ENCODE peak calls at places on chromosomes 13 and 19, in six cellular contexts. S is IMR-90, R is astrocyte of the spinal cord, G is fibroblast of lung, X is HCT116, B is PC-3. J is an unnamed sample.

GRCh38 chr19:28009696-28010095 is 1203.3 kb downstream of the UQCRFS1 start:
- DNase-seq in R (peak; percentile 28), B (no peak), G (no peak), X (no peak), S (no peak), J (no peak)

GRCh38 chr13:26310003-26310402 is 56.1 kb downstream of the CDK8 start:
- DNase-seq in G (no peak), X (no peak), B (no peak), S (no peak), R (no peak), J (no peak)

GRCh38 chr19:11737964-11738745 is 591 bp downstream of the ZNF823 start:
- DNase-seq in S (peak; percentile 12), G (peak; percentile 12), R (peak; percentile 2), X (no peak), B (peak; percentile 65), J (no peak)

GRCh38 chr19:18776736-18777135 is 14.4 kb downstream of the COMP start:
- DNase-seq in B (peak; percentile 54), R (no peak), G (no peak), X (no peak), S (peak; percentile 57), J (no peak)

GRCh38 chr19:5804516-5805464 is at the start of gene NRTN:
- DNase-seq in B (peak; percentile 57), X (no peak), G (no peak), R (no peak), S (no peak), J (no peak)

GRCh38 chr13:20128459-20128927 is 32.4 kb downstream of the GJA3 start:
- DNase-seq in G (no peak), R (no peak), X (no peak), B (peak; percentile 50), S (no peak), J (no peak)

GRCh38 chr19:989381-990081 is 5.4 kb downstream of the WDR18 start:
- DNase-seq in R (no peak), B (no peak), X (no peak), G (no peak), S (no peak), J (no peak)

GRCh38 chr19:10612515-10613119 is 12.7 kb upstream of the SLC44A2 start:
- DNase-seq in X (no peak), S (no peak), B (no peak), G (peak; percentile 19), R (no peak), J (no peak)

GRCh38 chr19:14081797-14082674 is 3.5 kb downstream of the C19orf67 start:
- DNase-seq in R (no peak), G (no peak), S (peak; percentile 27), B (peak; percentile 17), X (no peak), J (no peak)

GRCh38 chr19:49120868-49121267 is 1.5 kb downstream of the PPFIA3 start:
- DNase-seq in B (no peak), R (no peak), S (no peak), G (no peak), X (no peak), J (no peak)

GRCh38 chr19:45842198-45842597 is 20.7 kb downstream of the SYMPK start:
- DNase-seq in B (no peak), X (no peak), S (no peak), R (no peak), G (no peak), J (no peak)

GRCh38 chr13:97076898-97077297 is 82.6 kb upstream of the OXGR1 start:
- DNase-seq in X (no peak), B (no peak), G (peak; percentile 15), S (no peak), R (no peak), J (no peak)

GRCh38 chr13:97074618-97075017 is 80.3 kb upstream of the OXGR1 start:
- DNase-seq in G (no peak), X (no peak), S (no peak), R (no peak), B (no peak), J (no peak)

DNA sequence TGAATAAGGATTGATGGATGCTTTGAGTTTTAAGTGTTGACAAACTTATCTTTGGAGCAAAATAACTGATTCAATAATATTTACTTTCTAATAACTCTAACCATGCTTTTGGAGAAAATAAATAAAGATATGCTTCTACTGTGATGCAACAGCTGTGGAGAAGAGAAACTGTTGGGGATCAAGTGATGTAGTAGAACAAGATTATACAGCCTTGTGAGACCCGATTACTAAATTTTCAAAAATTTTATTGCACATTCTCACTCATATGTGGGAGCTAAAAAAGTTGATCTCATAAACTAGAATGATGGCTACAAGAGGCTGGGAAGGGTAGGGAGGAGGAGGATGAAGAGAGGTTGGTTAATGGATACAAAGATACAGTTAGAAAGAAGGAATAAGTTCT is 85.5 kb upstream of the OXGR1 start:
- DNase-seq in B (no peak), X (no peak), R (no peak), S (no peak), G (no peak), J (no peak)
- TF ChIP-seq CTCF in B (no peak), X (no peak), R (no peak), S (no peak), G (no peak), J (no peak)

DNA sequence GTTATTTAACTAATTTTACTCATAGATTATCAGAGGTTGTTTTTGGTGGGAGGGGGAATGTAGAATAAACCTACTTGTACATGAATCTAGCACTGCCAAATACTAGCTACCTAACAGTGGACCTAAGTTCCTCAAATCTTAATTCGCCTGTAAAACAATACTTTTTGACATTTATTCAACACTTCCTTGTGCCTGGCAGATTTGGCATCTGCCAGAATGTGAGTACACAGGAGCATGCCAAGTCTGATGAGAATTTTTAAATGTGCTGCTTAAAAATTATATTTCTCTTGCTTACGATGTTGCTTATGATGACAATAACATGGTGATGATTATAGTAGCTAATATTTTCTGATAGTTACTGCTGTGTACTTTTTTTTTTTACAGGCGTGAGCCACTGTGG is 240.2 kb upstream of the STARD13 start:
- DNase-seq in G (no peak), X (no peak), S (no peak), B (no peak), R (no peak), J (no peak)
- TF ChIP-seq CTCF in G (no peak), X (no peak), S (no peak), B (no peak), R (no peak), J (no peak)

GRCh38 chr13:31209172-31209818 is 9.5 kb downstream of the B3GLCT start:
- DNase-seq in S (peak; percentile 36), R (peak; percentile 63), G (peak; percentile 46), X (no peak), B (no peak), J (no peak)
- TF ChIP-seq CTCF in S (no peak), R (no peak), G (no peak), X (no peak), B (no peak), J (no peak)

GRCh38 chr13:108018371-108018870 is 196.9 kb downstream of the LIG4 start:
- DNase-seq in R (no peak), G (no peak), S (no peak), B (no peak), X (no peak), J (no peak)
- TF ChIP-seq CTCF in R (no peak), G (no peak), S (no peak), B (no peak), X (no peak), J (no peak)

J was measured in chondrocyte.